ENCODE peak calls at places on chromosomes 2 and 18, in six cellular contexts. One of them, this sample, is unnamed.

GRCh38 chr18:8153887-8154583 is 455.2 kb upstream of the RAB12 start:
- DNase-seq in fibroblast of lung: peak
- DNase-seq in GM23338: no peak
- DNase-seq in AG04449: peak
- DNase-seq in fibroblast of pulmonary artery: no peak
- DNase-seq in lung: no peak
- DNase-seq in this sample: peak

GRCh38 chr18:23990474-23991410 is 23.8 kb upstream of the TTC39C start:
- DNase-seq in lung: no peak
- DNase-seq in fibroblast of lung: peak
- DNase-seq in GM23338: no peak
- DNase-seq in fibroblast of pulmonary artery: no peak
- DNase-seq in AG04449: no peak
- DNase-seq in this sample: peak

GRCh38 chr2:230700447-230700846 is 12.2 kb upstream of the CAB39 start:
- DNase-seq in GM23338: no peak
- DNase-seq in AG04449: no peak
- DNase-seq in fibroblast of lung: peak
- DNase-seq in lung: no peak
- DNase-seq in fibroblast of pulmonary artery: peak
- DNase-seq in this sample: peak

GRCh38 chr2:40257812-40258457 is 194.0 kb downstream of the SLC8A1 start:
- DNase-seq in fibroblast of lung: no peak
- DNase-seq in GM23338: no peak
- DNase-seq in fibroblast of pulmonary artery: no peak
- DNase-seq in lung: no peak
- DNase-seq in AG04449: no peak
- DNase-seq in this sample: no peak

GRCh38 chr18:56083097-56083865 is 495.3 kb upstream of the TCF4 start:
- DNase-seq in fibroblast of pulmonary artery: peak
- DNase-seq in GM23338: peak
- DNase-seq in AG04449: no peak
- DNase-seq in lung: no peak
- DNase-seq in fibroblast of lung: peak
- DNase-seq in this sample: no peak

GRCh38 chr2:147165682-147166081 is 679.1 kb upstream of the ACVR2A start:
- DNase-seq in fibroblast of pulmonary artery: no peak
- DNase-seq in fibroblast of lung: no peak
- DNase-seq in GM23338: no peak
- DNase-seq in AG04449: no peak
- DNase-seq in lung: no peak
- DNase-seq in this sample: peak

GRCh38 chr2:107595749-107596148 is 230.9 kb upstream of the RGPD4 start:
- DNase-seq in lung: no peak
- DNase-seq in AG04449: peak
- DNase-seq in fibroblast of pulmonary artery: peak
- DNase-seq in GM23338: peak
- DNase-seq in fibroblast of lung: peak
- DNase-seq in this sample: peak

GRCh38 chr18:22391571-22392359 is 25.9 kb downstream of the CTAGE1 start:
- DNase-seq in GM23338: no peak
- DNase-seq in lung: no peak
- DNase-seq in fibroblast of lung: peak
- DNase-seq in AG04449: peak
- DNase-seq in fibroblast of pulmonary artery: peak
- DNase-seq in this sample: peak

GRCh38 chr2:225937625-225938024 is 538.1 kb downstream of the NYAP2 start:
- DNase-seq in lung: no peak
- DNase-seq in fibroblast of lung: peak
- DNase-seq in AG04449: no peak
- DNase-seq in GM23338: no peak
- DNase-seq in fibroblast of pulmonary artery: peak
- DNase-seq in this sample: peak

GRCh38 chr2:133241231-133241575 is 327.1 kb downstream of the NCKAP5 start:
- DNase-seq in GM23338: no peak
- DNase-seq in lung: no peak
- DNase-seq in fibroblast of pulmonary artery: no peak
- DNase-seq in fibroblast of lung: peak
- DNase-seq in AG04449: peak
- DNase-seq in this sample: peak

GRCh38 chr18:28903366-28903765 is 726.4 kb upstream of the CDH2 start:
- DNase-seq in lung: no peak
- DNase-seq in fibroblast of pulmonary artery: peak
- DNase-seq in GM23338: no peak
- DNase-seq in AG04449: no peak
- DNase-seq in fibroblast of lung: no peak
- DNase-seq in this sample: no peak

GRCh38 chr2:120735750-120736170 is at the start of gene GLI2:
- DNase-seq in fibroblast of lung: peak
- DNase-seq in lung: peak
- DNase-seq in AG04449: no peak
- DNase-seq in GM23338: peak
- DNase-seq in fibroblast of pulmonary artery: peak
- DNase-seq in this sample: peak

GRCh38 chr18:24019641-24020331 is 5.2 kb downstream of the TTC39C start:
- DNase-seq in lung: no peak
- DNase-seq in fibroblast of pulmonary artery: no peak
- DNase-seq in fibroblast of lung: no peak
- DNase-seq in AG04449: no peak
- DNase-seq in GM23338: no peak
- DNase-seq in this sample: peak

GRCh38 chr2:50546790-50547189 is 485.1 kb downstream of the NRXN1 start:
- DNase-seq in fibroblast of pulmonary artery: no peak
- DNase-seq in GM23338: no peak
- DNase-seq in fibroblast of lung: no peak
- DNase-seq in lung: no peak
- DNase-seq in AG04449: no peak
- DNase-seq in this sample: peak

GRCh38 chr2:44774826-44775492 is 166.5 kb upstream of the SIX3 start:
- DNase-seq in GM23338: peak
- DNase-seq in lung: no peak
- DNase-seq in fibroblast of pulmonary artery: no peak
- DNase-seq in fibroblast of lung: no peak
- DNase-seq in AG04449: no peak
- DNase-seq in this sample: no peak

GRCh38 chr2:31237348-31238017 is 3.5 kb downstream of the EHD3 start:
- DNase-seq in fibroblast of lung: no peak
- DNase-seq in AG04449: no peak
- DNase-seq in fibroblast of pulmonary artery: no peak
- DNase-seq in lung: no peak
- DNase-seq in GM23338: no peak
- DNase-seq in this sample: no peak

GRCh38 chr2:159801925-159802324 is 3.9 kb upstream of the CD302 start:
- DNase-seq in fibroblast of lung: no peak
- DNase-seq in lung: no peak
- DNase-seq in GM23338: no peak
- DNase-seq in fibroblast of pulmonary artery: no peak
- DNase-seq in AG04449: no peak
- DNase-seq in this sample: no peak

GRCh38 chr2:63663013-63663864 is 74.5 kb downstream of the MDH1 start:
- DNase-seq in AG04449: no peak
- DNase-seq in fibroblast of lung: no peak
- DNase-seq in fibroblast of pulmonary artery: peak
- DNase-seq in GM23338: no peak
- DNase-seq in lung: no peak
- DNase-seq in this sample: no peak

GRCh38 chr2:102736607-102737409 is 25.0 kb upstream of the TMEM182 start:
- DNase-seq in fibroblast of lung: peak
- DNase-seq in fibroblast of pulmonary artery: peak
- DNase-seq in AG04449: no peak
- DNase-seq in lung: peak
- DNase-seq in GM23338: peak
- DNase-seq in this sample: peak

GRCh38 chr2:102743259-102743658 is 18.6 kb upstream of the TMEM182 start:
- DNase-seq in fibroblast of pulmonary artery: no peak
- DNase-seq in GM23338: no peak
- DNase-seq in AG04449: no peak
- DNase-seq in lung: no peak
- DNase-seq in fibroblast of lung: no peak
- DNase-seq in this sample: no peak

GRCh38 chr2:102735431-102736130 is 26.2 kb upstream of the TMEM182 start:
- DNase-seq in fibroblast of pulmonary artery: peak
- DNase-seq in GM23338: peak
- DNase-seq in lung: no peak
- DNase-seq in AG04449: no peak
- DNase-seq in fibroblast of lung: peak
- DNase-seq in this sample: no peak

GRCh38 chr2:102736174-102736606 is 25.6 kb upstream of the TMEM182 start:
- DNase-seq in fibroblast of lung: peak
- DNase-seq in AG04449: no peak
- DNase-seq in fibroblast of pulmonary artery: no peak
- DNase-seq in GM23338: no peak
- DNase-seq in lung: no peak
- DNase-seq in this sample: peak

DNA sequence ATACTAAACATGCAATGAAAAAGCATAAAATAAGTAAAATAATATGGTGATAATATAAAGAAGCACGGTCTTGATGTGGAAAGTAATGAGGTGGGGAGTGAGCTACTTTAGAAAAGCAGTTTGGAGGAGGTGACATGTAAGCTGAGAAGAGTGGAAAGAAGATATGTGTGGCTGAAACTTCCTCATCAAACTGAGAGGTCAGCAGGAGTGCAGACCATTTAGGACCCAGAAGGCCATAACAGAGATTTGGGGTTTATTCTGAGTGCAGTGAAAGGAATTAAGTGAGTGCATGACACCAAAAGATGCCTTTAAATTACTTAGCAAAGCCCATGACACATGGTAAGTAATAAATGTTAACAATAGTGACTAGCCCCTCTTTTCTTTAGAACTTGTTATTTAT is 24.4 kb upstream of the TMEM182 start:
- DNase-seq in lung: no peak
- DNase-seq in AG04449: no peak
- DNase-seq in GM23338: no peak
- DNase-seq in fibroblast of pulmonary artery: no peak
- DNase-seq in fibroblast of lung: no peak
- DNase-seq in this sample: no peak
- H3K4me3 ChIP-seq in lung: no peak
- H3K4me3 ChIP-seq in AG04449: no peak
- H3K4me3 ChIP-seq in GM23338: peak
- H3K4me3 ChIP-seq in fibroblast of pulmonary artery: peak
- H3K4me3 ChIP-seq in fibroblast of lung: peak
- H3K4me3 ChIP-seq in this sample: peak

DNA sequence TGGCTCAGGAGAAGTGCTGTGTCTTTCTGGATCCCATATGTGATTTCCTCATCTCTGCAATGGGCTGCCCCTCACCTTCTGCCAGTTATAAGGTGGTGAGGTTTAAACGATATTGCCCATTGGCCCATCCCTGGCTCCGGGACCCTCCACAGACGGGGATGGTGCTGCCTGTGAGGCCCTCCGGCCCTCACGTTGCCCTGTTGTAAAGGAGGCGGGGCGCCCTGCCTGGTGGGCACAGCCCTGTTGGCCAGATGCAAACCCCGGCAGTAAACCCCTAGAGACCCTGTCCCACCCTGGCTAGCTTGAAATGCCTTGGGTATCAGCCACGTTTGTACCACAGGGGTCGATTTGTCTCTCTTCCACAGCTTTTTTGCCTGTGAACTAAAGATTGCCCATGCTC is 7.4 kb downstream of the ARHGEF4 start:
- DNase-seq in fibroblast of pulmonary artery: no peak
- DNase-seq in fibroblast of lung: no peak
- DNase-seq in GM23338: no peak
- DNase-seq in AG04449: no peak
- DNase-seq in lung: no peak
- DNase-seq in this sample: no peak
- TF ChIP-seq CTCF in fibroblast of pulmonary artery: no peak
- TF ChIP-seq CTCF in fibroblast of lung: no peak
- TF ChIP-seq CTCF in GM23338: no peak
- TF ChIP-seq CTCF in AG04449: no peak
- TF ChIP-seq CTCF in lung: no peak
- TF ChIP-seq CTCF in this sample: no peak

GRCh38 chr2:102063948-102064678 is 72.4 kb downstream of the IL1R2 start:
- DNase-seq in fibroblast of lung: peak
- DNase-seq in AG04449: peak
- DNase-seq in lung: peak
- DNase-seq in fibroblast of pulmonary artery: peak
- DNase-seq in GM23338: peak
- DNase-seq in this sample: peak
- H3K4me3 ChIP-seq in fibroblast of lung: peak
- H3K4me3 ChIP-seq in AG04449: peak
- H3K4me3 ChIP-seq in lung: no peak
- H3K4me3 ChIP-seq in fibroblast of pulmonary artery: peak
- H3K4me3 ChIP-seq in GM23338: no peak
- H3K4me3 ChIP-seq in this sample: peak

GRCh38 chr2:42905341-42906114 is 113.1 kb upstream of the HAAO start:
- DNase-seq in fibroblast of pulmonary artery: no peak
- DNase-seq in GM23338: peak
- DNase-seq in AG04449: no peak
- DNase-seq in fibroblast of lung: no peak
- DNase-seq in lung: no peak
- DNase-seq in this sample: peak
- TF ChIP-seq CTCF in fibroblast of pulmonary artery: no peak
- TF ChIP-seq CTCF in GM23338: no peak
- TF ChIP-seq CTCF in AG04449: peak
- TF ChIP-seq CTCF in fibroblast of lung: peak
- TF ChIP-seq CTCF in lung: no peak
- TF ChIP-seq CTCF in this sample: peak

GRCh38 chr2:171431677-171432167 is 2.1 kb downstream of the METTL8 start:
- DNase-seq in AG04449: no peak
- DNase-seq in GM23338: no peak
- DNase-seq in fibroblast of pulmonary artery: no peak
- DNase-seq in fibroblast of lung: no peak
- DNase-seq in lung: no peak
- DNase-seq in this sample: no peak
- H3K4me3 ChIP-seq in AG04449: no peak
- H3K4me3 ChIP-seq in GM23338: no peak
- H3K4me3 ChIP-seq in fibroblast of pulmonary artery: no peak
- H3K4me3 ChIP-seq in fibroblast of lung: no peak
- H3K4me3 ChIP-seq in lung: no peak
- H3K4me3 ChIP-seq in this sample: no peak

GRCh38 chr2:62415019-62415431 is 91.0 kb downstream of the TMEM17 start:
- DNase-seq in fibroblast of pulmonary artery: no peak
- DNase-seq in lung: no peak
- DNase-seq in AG04449: no peak
- DNase-seq in GM23338: no peak
- DNase-seq in fibroblast of lung: no peak
- DNase-seq in this sample: no peak

GRCh38 chr2:62410015-62410453 is 96.0 kb downstream of the TMEM17 start:
- DNase-seq in AG04449: no peak
- DNase-seq in fibroblast of pulmonary artery: peak
- DNase-seq in fibroblast of lung: peak
- DNase-seq in lung: no peak
- DNase-seq in GM23338: peak
- DNase-seq in this sample: no peak

GRCh38 chr2:62410926-62411456 is 95.0 kb downstream of the TMEM17 start:
- DNase-seq in fibroblast of pulmonary artery: no peak
- DNase-seq in GM23338: no peak
- DNase-seq in lung: no peak
- DNase-seq in AG04449: no peak
- DNase-seq in fibroblast of lung: no peak
- DNase-seq in this sample: no peak

GRCh38 chr2:62413116-62413663 is 92.8 kb downstream of the TMEM17 start:
- DNase-seq in AG04449: no peak
- DNase-seq in GM23338: no peak
- DNase-seq in fibroblast of pulmonary artery: no peak
- DNase-seq in fibroblast of lung: no peak
- DNase-seq in lung: no peak
- DNase-seq in this sample: no peak

GRCh38 chr2:62412347-62412742 is 93.7 kb downstream of the TMEM17 start:
- DNase-seq in GM23338: no peak
- DNase-seq in fibroblast of lung: peak
- DNase-seq in fibroblast of pulmonary artery: no peak
- DNase-seq in lung: no peak
- DNase-seq in AG04449: no peak
- DNase-seq in this sample: no peak
- TF ChIP-seq CTCF in GM23338: no peak
- TF ChIP-seq CTCF in fibroblast of lung: no peak
- TF ChIP-seq CTCF in fibroblast of pulmonary artery: no peak
- TF ChIP-seq CTCF in lung: no peak
- TF ChIP-seq CTCF in AG04449: no peak
- TF ChIP-seq CTCF in this sample: no peak

This sample was measured in foreskin fibroblast.